ENCODE peak calls at places on chromosomes 5 and 9, in four cellular contexts. K, Z, I and G are unnamed samples.

GRCh38 chr5:10310073-10310779 is 2.5 kb upstream of the CMBL start:
- DNase-seq in K (peak), I (no peak), Z (no peak), G (peak)

GRCh38 chr9:89278997-89279739 is 31.8 kb upstream of the CKS2 start:
- DNase-seq in Z (peak), I (no peak), K (peak), G (peak)

GRCh38 chr5:180373475-180374269 is 20.5 kb upstream of the GFPT2 start:
- DNase-seq in I (no peak), Z (no peak), K (no peak), G (no peak)

GRCh38 chr5:179201986-179202385 is 141.8 kb downstream of the ZNF354C start:
- DNase-seq in Z (no peak), K (no peak), I (no peak), G (no peak)

GRCh38 chr5:74035521-74035937 is 409.5 kb downstream of the ARHGEF28 start:
- DNase-seq in K (peak), Z (no peak), I (peak), G (peak)

GRCh38 chr9:89639367-89639795 is 34.6 kb downstream of the GADD45G start:
- DNase-seq in K (no peak), Z (no peak), I (peak), G (no peak)

GRCh38 chr9:36023260-36024048 is 13.3 kb upstream of the RECK start:
- DNase-seq in Z (peak), I (peak), K (peak), G (peak)

GRCh38 chr5:179862296-179862695 is 3.7 kb upstream of the MRNIP start:
- DNase-seq in I (no peak), K (no peak), Z (no peak), G (no peak)

GRCh38 chr5:53403758-53404157 is 76.7 kb upstream of the FST start:
- DNase-seq in K (no peak), I (no peak), Z (no peak), G (no peak)

GRCh38 chr9:77449177-77450092 is 198.7 kb downstream of the GNA14 start:
- DNase-seq in K (no peak), Z (no peak), I (no peak), G (peak)

GRCh38 chr9:107472581-107473335 is 16.8 kb downstream of the KLF4 start:
- DNase-seq in Z (no peak), K (no peak), I (no peak), G (no peak)

GRCh38 chr5:168327451-168327850 is 36.0 kb downstream of the WWC1 start:
- DNase-seq in Z (no peak), K (no peak), I (no peak), G (no peak)

GRCh38 chr5:95712347-95712958 is 18.7 kb upstream of the RHOBTB3 start:
- DNase-seq in K (peak), Z (no peak), I (no peak), G (peak)

GRCh38 chr5:132677191-132677590 is 3.4 kb downstream of the IL4 start:
- DNase-seq in K (peak), I (no peak), Z (no peak), G (peak)

GRCh38 chr5:140674211-140674610 is 835 bp upstream of the DND1 start:
- DNase-seq in K (no peak), Z (no peak), I (no peak), G (no peak)

GRCh38 chr5:135246923-135247795 is 151.9 kb downstream of the MACROH2A1 start:
- DNase-seq in I (no peak), Z (no peak), K (peak), G (peak)

GRCh38 chr5:112208699-112209615 is 210.1 kb downstream of the EPB41L4A start:
- DNase-seq in Z (no peak), K (no peak), I (no peak), G (no peak)

GRCh38 chr5:176490291-176490690 is 42.1 kb downstream of the FAF2 start:
- DNase-seq in I (no peak), K (no peak), Z (no peak), G (no peak)

GRCh38 chr9:87336407-87336806 is 161.3 kb upstream of the DAPK1 start:
- DNase-seq in K (peak), I (no peak), Z (no peak), G (no peak)

GRCh38 chr9:69798737-69799136 is 21.9 kb upstream of the CFAP95 start:
- DNase-seq in Z (no peak), K (no peak), I (no peak), G (no peak)

GRCh38 chr9:19154135-19154612 is 26.9 kb upstream of the PLIN2 start:
- DNase-seq in K (no peak), I (peak), Z (no peak), G (no peak)

GRCh38 chr5:81896764-81897163 is 75.1 kb upstream of the ATG10 start:
- DNase-seq in Z (no peak), I (no peak), K (no peak), G (no peak)

GRCh38 chr9:71254592-71255277 is 133.3 kb upstream of the TRPM3 start:
- DNase-seq in Z (no peak), I (no peak), K (no peak), G (no peak)